ENCODE peak calls at places on chromosomes 12 and 14, in seven cellular contexts. One of them, this sample, is unnamed.

GRCh38 chr14:50038398-50039119 is 77.8 kb downstream of the VCPKMT start:
- DNase-seq in adrenal gland: peak; percentile 47
- DNase-seq in fibroblast of lung: peak; percentile 96
- DNase-seq in body of pancreas: no peak
- DNase-seq in suprapubic skin: no peak
- DNase-seq in tibial artery: no peak
- DNase-seq in astrocyte: peak; percentile 95
- DNase-seq in this sample: peak; percentile 92

GRCh38 chr12:52229836-52230343 is 3.2 kb upstream of the KRT7 start:
- DNase-seq in adrenal gland: no peak
- DNase-seq in fibroblast of lung: no peak
- DNase-seq in body of pancreas: peak; percentile 10
- DNase-seq in suprapubic skin: peak; percentile 48
- DNase-seq in tibial artery: peak; percentile 53
- DNase-seq in astrocyte: no peak
- DNase-seq in this sample: no peak

GRCh38 chr12:89051065-89051677 is 301.1 kb downstream of the DUSP6 start:
- DNase-seq in adrenal gland: peak; percentile 16
- DNase-seq in fibroblast of lung: peak; percentile 57
- DNase-seq in body of pancreas: peak; percentile 30
- DNase-seq in suprapubic skin: no peak
- DNase-seq in tibial artery: no peak
- DNase-seq in astrocyte: peak; percentile 44
- DNase-seq in this sample: peak; percentile 23

GRCh38 chr12:79020106-79020505 is 155.5 kb downstream of the SYT1 start:
- DNase-seq in adrenal gland: no peak
- DNase-seq in fibroblast of lung: peak; percentile 67
- DNase-seq in body of pancreas: no peak
- DNase-seq in suprapubic skin: no peak
- DNase-seq in tibial artery: no peak
- DNase-seq in astrocyte: peak; percentile 56
- DNase-seq in this sample: no peak

GRCh38 chr14:29836395-29836794 is 91.3 kb downstream of the PRKD1 start:
- DNase-seq in adrenal gland: no peak
- DNase-seq in fibroblast of lung: no peak
- DNase-seq in body of pancreas: no peak
- DNase-seq in suprapubic skin: no peak
- DNase-seq in tibial artery: no peak
- DNase-seq in astrocyte: no peak
- DNase-seq in this sample: no peak

GRCh38 chr12:103053089-103053488 is 95.6 kb downstream of the ASCL1 start:
- DNase-seq in adrenal gland: no peak
- DNase-seq in fibroblast of lung: no peak
- DNase-seq in body of pancreas: no peak
- DNase-seq in suprapubic skin: no peak
- DNase-seq in tibial artery: no peak
- DNase-seq in astrocyte: no peak
- DNase-seq in this sample: no peak

GRCh38 chr12:6341439-6342139 is at the start of gene TNFRSF1A:
- DNase-seq in adrenal gland: peak; percentile 89
- DNase-seq in fibroblast of lung: peak; percentile 83
- DNase-seq in body of pancreas: peak; percentile 81
- DNase-seq in suprapubic skin: no peak
- DNase-seq in tibial artery: peak; percentile 91
- DNase-seq in astrocyte: peak; percentile 73
- DNase-seq in this sample: no peak

GRCh38 chr12:64610660-64611429 is 550 bp downstream of the RASSF3 start:
- DNase-seq in adrenal gland: peak; percentile 66
- DNase-seq in fibroblast of lung: peak; percentile 57
- DNase-seq in body of pancreas: peak; percentile 65
- DNase-seq in suprapubic skin: peak; percentile 79
- DNase-seq in tibial artery: peak; percentile 81
- DNase-seq in astrocyte: peak; percentile 32
- DNase-seq in this sample: no peak

GRCh38 chr12:109458771-109459208 is 18.3 kb downstream of the KCTD10 start:
- DNase-seq in adrenal gland: no peak
- DNase-seq in fibroblast of lung: peak; percentile 52
- DNase-seq in body of pancreas: no peak
- DNase-seq in suprapubic skin: no peak
- DNase-seq in tibial artery: no peak
- DNase-seq in astrocyte: peak; percentile 44
- DNase-seq in this sample: no peak

GRCh38 chr14:32635103-32635719 is 303.5 kb upstream of the NPAS3 start:
- DNase-seq in adrenal gland: no peak
- DNase-seq in fibroblast of lung: peak; percentile 76
- DNase-seq in body of pancreas: no peak
- DNase-seq in suprapubic skin: no peak
- DNase-seq in tibial artery: no peak
- DNase-seq in astrocyte: peak; percentile 73
- DNase-seq in this sample: no peak

GRCh38 chr12:95922231-95922630 is 20.2 kb downstream of the CCDC38 start:
- DNase-seq in adrenal gland: no peak
- DNase-seq in fibroblast of lung: peak; percentile 4
- DNase-seq in body of pancreas: no peak
- DNase-seq in suprapubic skin: no peak
- DNase-seq in tibial artery: no peak
- DNase-seq in astrocyte: peak; percentile 2
- DNase-seq in this sample: no peak

GRCh38 chr14:61255968-61256367 is 25.2 kb downstream of the TMEM30B start:
- DNase-seq in adrenal gland: no peak
- DNase-seq in fibroblast of lung: no peak
- DNase-seq in body of pancreas: no peak
- DNase-seq in suprapubic skin: no peak
- DNase-seq in tibial artery: no peak
- DNase-seq in astrocyte: no peak
- DNase-seq in this sample: no peak

GRCh38 chr14:79426103-79426755 is 785.1 kb downstream of the DIO2 start:
- DNase-seq in adrenal gland: no peak
- DNase-seq in fibroblast of lung: no peak
- DNase-seq in body of pancreas: no peak
- DNase-seq in suprapubic skin: no peak
- DNase-seq in tibial artery: no peak
- DNase-seq in astrocyte: no peak
- DNase-seq in this sample: no peak

GRCh38 chr12:63843613-63844390 is 698 bp upstream of the SRGAP1 start:
- DNase-seq in adrenal gland: peak; percentile 94
- DNase-seq in fibroblast of lung: peak; percentile 95
- DNase-seq in body of pancreas: peak; percentile 92
- DNase-seq in suprapubic skin: peak; percentile 91
- DNase-seq in tibial artery: peak; percentile 95
- DNase-seq in astrocyte: peak; percentile 90
- DNase-seq in this sample: peak; percentile 76

GRCh38 chr14:77140343-77140936 is 1.2 kb downstream of the ZDHHC22 start:
- DNase-seq in adrenal gland: no peak
- DNase-seq in fibroblast of lung: no peak
- DNase-seq in body of pancreas: no peak
- DNase-seq in suprapubic skin: no peak
- DNase-seq in tibial artery: no peak
- DNase-seq in astrocyte: no peak
- DNase-seq in this sample: no peak

GRCh38 chr12:121620328-121620891 is 5.9 kb upstream of the ORAI1 start:
- DNase-seq in adrenal gland: no peak
- DNase-seq in fibroblast of lung: no peak
- DNase-seq in body of pancreas: no peak
- DNase-seq in suprapubic skin: no peak
- DNase-seq in tibial artery: no peak
- DNase-seq in astrocyte: no peak
- DNase-seq in this sample: no peak

GRCh38 chr12:52127683-52128450 is 48.4 kb downstream of the SMIM41 start:
- DNase-seq in adrenal gland: no peak
- DNase-seq in fibroblast of lung: no peak
- DNase-seq in body of pancreas: no peak
- DNase-seq in suprapubic skin: no peak
- DNase-seq in tibial artery: peak; percentile 35
- DNase-seq in astrocyte: no peak
- DNase-seq in this sample: no peak

GRCh38 chr12:29616664-29617409 is 119.4 kb upstream of the OVCH1 start:
- DNase-seq in adrenal gland: peak; percentile 75
- DNase-seq in fibroblast of lung: peak; percentile 90
- DNase-seq in body of pancreas: no peak
- DNase-seq in suprapubic skin: no peak
- DNase-seq in tibial artery: no peak
- DNase-seq in astrocyte: peak; percentile 89
- DNase-seq in this sample: peak; percentile 37

GRCh38 chr12:64611430-64612286 is 1.4 kb downstream of the RASSF3 start:
- DNase-seq in adrenal gland: peak; percentile 52
- DNase-seq in fibroblast of lung: peak; percentile 29
- DNase-seq in body of pancreas: peak; percentile 56
- DNase-seq in suprapubic skin: no peak
- DNase-seq in tibial artery: peak; percentile 88
- DNase-seq in astrocyte: peak; percentile 22
- DNase-seq in this sample: no peak

GRCh38 chr14:93200553-93200952 is 6.3 kb downstream of the GON7 start:
- DNase-seq in adrenal gland: no peak
- DNase-seq in fibroblast of lung: no peak
- DNase-seq in body of pancreas: no peak
- DNase-seq in suprapubic skin: no peak
- DNase-seq in tibial artery: no peak
- DNase-seq in astrocyte: no peak
- DNase-seq in this sample: no peak

GRCh38 chr12:127245009-127245408 is 1022.0 kb upstream of the TMEM132C start:
- DNase-seq in adrenal gland: no peak
- DNase-seq in fibroblast of lung: peak; percentile 39
- DNase-seq in body of pancreas: no peak
- DNase-seq in suprapubic skin: no peak
- DNase-seq in tibial artery: no peak
- DNase-seq in astrocyte: peak; percentile 37
- DNase-seq in this sample: no peak

GRCh38 chr14:52268191-52269061 is 928 bp downstream of the PTGDR start:
- DNase-seq in adrenal gland: no peak
- DNase-seq in fibroblast of lung: peak; percentile 35
- DNase-seq in body of pancreas: no peak
- DNase-seq in suprapubic skin: peak; percentile 60
- DNase-seq in tibial artery: peak; percentile 62
- DNase-seq in astrocyte: peak; percentile 22
- DNase-seq in this sample: no peak

GRCh38 chr14:92728781-92729364 is 19.6 kb downstream of the LGMN start:
- DNase-seq in adrenal gland: peak; percentile 53
- DNase-seq in fibroblast of lung: peak; percentile 68
- DNase-seq in body of pancreas: peak; percentile 32
- DNase-seq in suprapubic skin: peak; percentile 42
- DNase-seq in tibial artery: no peak
- DNase-seq in astrocyte: peak; percentile 53
- DNase-seq in this sample: no peak

DNA sequence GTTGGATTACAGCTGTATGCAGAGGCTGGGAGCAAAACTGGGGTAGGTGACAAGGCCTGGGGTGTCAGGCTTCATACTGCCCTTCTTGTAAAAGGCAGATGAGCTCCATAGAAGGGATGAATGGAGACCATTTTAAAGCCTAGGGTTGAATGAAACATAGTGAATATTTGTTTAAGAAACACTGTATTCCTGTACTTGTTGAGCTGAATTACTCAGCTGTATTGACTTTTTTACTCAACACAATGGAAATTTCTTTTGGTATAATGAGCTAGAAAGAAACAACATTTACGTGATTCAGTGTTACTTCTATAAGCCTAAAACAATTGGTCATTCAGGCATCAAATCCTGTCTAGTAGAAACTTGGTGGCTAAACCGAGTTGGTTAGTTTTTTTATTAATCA is 14.1 kb downstream of the ATP6V0A2 start:
- DNase-seq in adrenal gland: no peak
- DNase-seq in fibroblast of lung: no peak
- DNase-seq in body of pancreas: no peak
- DNase-seq in suprapubic skin: no peak
- DNase-seq in tibial artery: no peak
- DNase-seq in astrocyte: no peak
- DNase-seq in this sample: no peak
- H3K36me3 ChIP-seq in adrenal gland: peaks cover 39% of the 10 kb centered on the region
- H3K36me3 ChIP-seq in fibroblast of lung: no peaks in the 10 kb centered on the region
- H3K36me3 ChIP-seq in body of pancreas: no peaks in the 10 kb centered on the region
- H3K36me3 ChIP-seq in suprapubic skin: peaks cover 87% of the 10 kb centered on the region
- H3K36me3 ChIP-seq in tibial artery: peaks cover 98% of the 10 kb centered on the region
- H3K36me3 ChIP-seq in astrocyte: peaks cover 22% of the 10 kb centered on the region
- H3K36me3 ChIP-seq in this sample: peaks cover 8% of the 10 kb centered on the region

GRCh38 chr12:3493225-3494049 is 2.4 kb downstream of the PRMT8 start:
- DNase-seq in adrenal gland: no peak
- DNase-seq in fibroblast of lung: no peak
- DNase-seq in body of pancreas: no peak
- DNase-seq in suprapubic skin: no peak
- DNase-seq in tibial artery: no peak
- DNase-seq in astrocyte: no peak
- DNase-seq in this sample: no peak

GRCh38 chr12:3492868-3493224 is 1.8 kb downstream of the PRMT8 start:
- DNase-seq in adrenal gland: no peak
- DNase-seq in fibroblast of lung: no peak
- DNase-seq in body of pancreas: no peak
- DNase-seq in suprapubic skin: no peak
- DNase-seq in tibial artery: no peak
- DNase-seq in astrocyte: no peak
- DNase-seq in this sample: no peak

GRCh38 chr12:3489057-3489456 is 1.9 kb upstream of the PRMT8 start:
- DNase-seq in adrenal gland: no peak
- DNase-seq in fibroblast of lung: peak; percentile 35
- DNase-seq in body of pancreas: no peak
- DNase-seq in suprapubic skin: no peak
- DNase-seq in tibial artery: no peak
- DNase-seq in astrocyte: peak; percentile 29
- DNase-seq in this sample: no peak

GRCh38 chr12:3491938-3492867 is 1.2 kb downstream of the PRMT8 start:
- DNase-seq in adrenal gland: peak; percentile 49
- DNase-seq in fibroblast of lung: peak; percentile 53
- DNase-seq in body of pancreas: peak; percentile 67
- DNase-seq in suprapubic skin: no peak
- DNase-seq in tibial artery: no peak
- DNase-seq in astrocyte: peak; percentile 26
- DNase-seq in this sample: no peak

GRCh38 chr12:3490848-3491382 is at the start of gene PRMT8:
- DNase-seq in adrenal gland: no peak
- DNase-seq in fibroblast of lung: peak; percentile 1
- DNase-seq in body of pancreas: no peak
- DNase-seq in suprapubic skin: no peak
- DNase-seq in tibial artery: no peak
- DNase-seq in astrocyte: no peak
- DNase-seq in this sample: no peak
- H3K4me3 ChIP-seq in adrenal gland: no peak within 1 kb of the TSS
- H3K4me3 ChIP-seq in fibroblast of lung: no peak within 1 kb of the TSS
- H3K4me3 ChIP-seq in body of pancreas: no peak within 1 kb of the TSS
- H3K4me3 ChIP-seq in suprapubic skin: no peak within 1 kb of the TSS
- H3K4me3 ChIP-seq in tibial artery: no peak within 1 kb of the TSS
- H3K4me3 ChIP-seq in astrocyte: no peak within 1 kb of the TSS
- H3K4me3 ChIP-seq in this sample: no peak within 1 kb of the TSS

GRCh38 chr14:41280745-41281144 is 325.9 kb upstream of the LRFN5 start:
- DNase-seq in adrenal gland: no peak
- DNase-seq in fibroblast of lung: peak; percentile 1
- DNase-seq in body of pancreas: no peak
- DNase-seq in suprapubic skin: no peak
- DNase-seq in tibial artery: no peak
- DNase-seq in astrocyte: no peak
- DNase-seq in this sample: no peak
- TF ChIP-seq CTCF in adrenal gland: peak; percentile 47
- TF ChIP-seq CTCF in fibroblast of lung: no peak
- TF ChIP-seq CTCF in body of pancreas: no peak
- TF ChIP-seq CTCF in suprapubic skin: no peak
- TF ChIP-seq CTCF in tibial artery: no peak
- TF ChIP-seq CTCF in astrocyte: no peak
- TF ChIP-seq CTCF in this sample: no peak

DNA sequence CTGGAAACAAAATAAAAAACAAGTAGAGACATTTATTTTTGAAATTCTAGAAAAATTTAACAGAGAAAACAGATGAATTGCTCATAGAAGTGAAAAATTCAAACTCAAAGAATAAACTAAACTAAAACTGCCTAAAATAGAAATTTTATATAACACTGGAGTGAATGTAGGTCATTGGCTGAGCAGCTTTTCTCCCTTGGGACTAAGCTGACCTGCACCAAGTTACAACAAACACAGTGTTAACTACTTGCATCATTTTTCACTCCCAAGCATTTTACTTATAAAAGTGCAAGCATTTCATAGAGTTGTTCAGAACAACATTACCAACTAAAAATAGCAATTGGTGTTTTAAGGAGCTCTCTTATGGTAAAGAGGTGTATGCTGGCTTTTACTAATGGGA is 298.1 kb downstream of the MED13L start:
- DNase-seq in adrenal gland: no peak
- DNase-seq in fibroblast of lung: no peak
- DNase-seq in body of pancreas: no peak
- DNase-seq in suprapubic skin: no peak
- DNase-seq in tibial artery: no peak
- DNase-seq in astrocyte: no peak
- DNase-seq in this sample: no peak
- H3K36me3 ChIP-seq in adrenal gland: peaks cover 37% of the 10 kb centered on the region
- H3K36me3 ChIP-seq in fibroblast of lung: peaks cover 2% of the 10 kb centered on the region
- H3K36me3 ChIP-seq in body of pancreas: no peaks in the 10 kb centered on the region
- H3K36me3 ChIP-seq in suprapubic skin: peaks cover 83% of the 10 kb centered on the region
- H3K36me3 ChIP-seq in tibial artery: peaks cover 63% of the 10 kb centered on the region
- H3K36me3 ChIP-seq in astrocyte: peaks cover 36% of the 10 kb centered on the region
- H3K36me3 ChIP-seq in this sample: peaks cover 10% of the 10 kb centered on the region